ENCODE peak calls at places on chromosomes 1 and 21, in four cellular contexts. P, W, C and T are unnamed samples. For H3K4me1, the result is how much of the 10 kb centered on the place peaks cover.

GRCh38 chr1:94755675-94756074 is 64.5 kb upstream of the SLC44A3 start:
- DNase-seq in C (peak), W (peak), P (no peak), T (no peak)

GRCh38 chr1:216700779-216701178 is 22.4 kb downstream of the ESRRG start:
- DNase-seq in C (no peak), W (no peak), P (no peak), T (no peak)

GRCh38 chr1:22262583-22262982 is 119.7 kb upstream of the WNT4 start:
- DNase-seq in C (no peak), W (no peak), P (no peak), T (no peak)

GRCh38 chr1:16120411-16120810 is 35.5 kb downstream of the EPHA2 start:
- DNase-seq in P (no peak), W (no peak), C (no peak), T (no peak)

GRCh38 chr1:90413519-90413918 is 303.6 kb downstream of the BARHL2 start:
- DNase-seq in P (no peak), W (no peak), C (no peak), T (no peak)

GRCh38 chr21:42614811-42615342 is 38.5 kb upstream of the PDE9A start:
- DNase-seq in P (peak), C (no peak), W (no peak), T (peak)

GRCh38 chr1:55277377-55278130 is 62.4 kb upstream of the USP24 start:
- DNase-seq in P (peak), W (peak), C (peak), T (peak)

GRCh38 chr1:87279966-87280535 is 48.6 kb upstream of the LMO4 start:
- DNase-seq in P (no peak), W (no peak), C (peak), T (no peak)

GRCh38 chr1:52598729-52599128 is 3.4 kb upstream of the GPX7 start:
- DNase-seq in P (no peak), W (no peak), C (no peak), T (no peak)

GRCh38 chr1:119531606-119532323 is 24.8 kb downstream of the HSD3B1 start:
- DNase-seq in C (peak), P (no peak), W (no peak), T (no peak)

GRCh38 chr1:186155594-186155993 is 219.5 kb downstream of the TPR start:
- DNase-seq in W (peak), P (peak), C (peak), T (peak)

GRCh38 chr1:149937779-149938178 is 1.1 kb upstream of the MTMR11 start:
- DNase-seq in P (no peak), C (peak), W (no peak), T (no peak)

GRCh38 chr1:209900734-209901133 is 37.3 kb upstream of the SYT14 start:
- DNase-seq in P (no peak), W (no peak), C (no peak), T (no peak)

GRCh38 chr1:22223176-22223575 is 80.3 kb upstream of the WNT4 start:
- DNase-seq in C (no peak), W (no peak), P (no peak), T (peak)

GRCh38 chr1:218480137-218480536 is 135.0 kb downstream of the TGFB2 start:
- DNase-seq in P (no peak), C (peak), W (no peak), T (no peak)

GRCh38 chr1:47175227-47175934 is 14.5 kb downstream of the PDZK1IP1 start:
- DNase-seq in C (peak), P (peak), W (peak), T (peak)

GRCh38 chr1:215992620-215993019 is 425.5 kb downstream of the KCTD3 start:
- DNase-seq in C (peak), W (peak), P (peak), T (no peak)

GRCh38 chr1:230545181-230545580 is 97.1 kb upstream of the COG2 start:
- DNase-seq in W (no peak), P (no peak), C (no peak), T (no peak)

GRCh38 chr1:26991310-26992116 is 2.0 kb upstream of the TRNP1 start:
- DNase-seq in P (peak), C (peak), W (no peak), T (no peak)

GRCh38 chr1:27161594-27161993 is 6.7 kb upstream of the SLC9A1 start:
- DNase-seq in W (no peak), C (no peak), P (no peak), T (no peak)

GRCh38 chr1:117318011-117318410 is 49.2 kb upstream of the MAN1A2 start:
- DNase-seq in W (no peak), C (no peak), P (no peak), T (no peak)

GRCh38 chr1:67434491-67434890 is 4.3 kb upstream of the SERBP1 start:
- DNase-seq in C (peak), W (no peak), P (no peak), T (no peak)

GRCh38 chr1:228376651-228377631 is 29.7 kb downstream of the TRIM11 start:
- DNase-seq in W (no peak), P (no peak), C (no peak), T (no peak)

GRCh38 chr1:212355230-212355969 is 59.3 kb downstream of the PACC1 start:
- DNase-seq in C (peak), W (no peak), P (no peak), T (no peak)

DNA sequence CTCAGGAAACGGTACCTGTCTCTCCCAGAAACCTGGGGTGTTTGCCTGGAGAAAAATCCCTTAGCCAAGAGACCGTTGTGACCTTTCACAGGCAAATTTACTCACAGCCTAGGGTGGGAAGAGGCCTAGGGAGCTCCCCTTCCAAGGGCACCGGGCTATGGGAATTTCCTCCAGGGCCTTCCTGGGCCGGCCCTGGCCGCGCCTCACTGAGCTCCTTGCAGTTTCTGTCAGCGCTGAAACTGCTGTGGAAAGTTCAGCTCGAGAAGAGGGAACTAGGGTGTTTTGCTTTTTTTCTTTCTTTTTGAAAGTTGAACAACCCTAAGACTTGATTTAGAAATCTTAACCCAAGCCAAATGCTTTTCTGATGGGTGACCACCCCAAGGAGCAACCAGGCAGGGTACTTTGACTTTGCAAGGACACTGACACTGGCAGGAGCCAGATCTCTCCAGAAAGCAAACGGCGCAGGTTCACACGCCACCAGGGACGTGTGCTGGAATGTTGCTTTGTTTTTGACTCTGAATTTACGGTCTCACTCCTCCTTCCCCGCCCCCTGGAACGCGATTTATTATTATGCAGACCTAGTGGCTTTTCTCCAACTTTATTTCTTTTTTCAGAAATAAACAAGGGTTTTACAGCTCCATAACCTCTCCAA is 229.6 kb upstream of the JUN start:
- DNase-seq in P (no peak), W (peak), C (peak), T (no peak)
- H3K4me3 ChIP-seq in P (no peak), W (no peak), C (peak), T (no peak)

GRCh38 chr1:182616130-182617074 is 12.2 kb upstream of the RGS16 start:
- DNase-seq in W (peak), P (no peak), C (peak), T (no peak)
- H3K4me1 ChIP-seq in W (under half), P (under half), C (under half), T (under half)

DNA sequence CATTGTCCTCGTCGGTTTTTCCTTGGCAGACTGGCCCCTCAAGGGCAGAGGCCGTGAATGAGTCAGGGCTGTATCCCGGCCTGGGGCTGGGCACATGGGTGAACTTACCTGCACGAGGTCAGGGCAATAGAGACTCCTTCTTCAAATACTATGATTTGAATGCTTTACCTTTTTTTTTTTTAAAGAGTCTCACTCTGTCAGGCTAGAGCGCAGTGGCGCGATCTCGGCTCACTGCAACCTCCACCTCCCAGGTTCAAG is 5.0 kb downstream of the LAPTM5 start:
- DNase-seq in C (no peak), P (no peak), W (no peak), T (no peak)
- H3K4me3 ChIP-seq in C (no peak), P (no peak), W (no peak), T (no peak)

GRCh38 chr1:91568261-91568660 is 67.6 kb downstream of the CDC7 start:
- DNase-seq in P (no peak), C (no peak), W (no peak), T (no peak)

GRCh38 chr1:91567583-91567982 is 66.9 kb downstream of the CDC7 start:
- DNase-seq in W (no peak), C (no peak), P (no peak), T (no peak)

GRCh38 chr1:91569411-91570104 is 68.9 kb downstream of the CDC7 start:
- DNase-seq in W (peak), P (peak), C (peak), T (no peak)

GRCh38 chr1:91572044-91572443 is 71.4 kb downstream of the CDC7 start:
- DNase-seq in P (no peak), C (no peak), W (no peak), T (no peak)

DNA sequence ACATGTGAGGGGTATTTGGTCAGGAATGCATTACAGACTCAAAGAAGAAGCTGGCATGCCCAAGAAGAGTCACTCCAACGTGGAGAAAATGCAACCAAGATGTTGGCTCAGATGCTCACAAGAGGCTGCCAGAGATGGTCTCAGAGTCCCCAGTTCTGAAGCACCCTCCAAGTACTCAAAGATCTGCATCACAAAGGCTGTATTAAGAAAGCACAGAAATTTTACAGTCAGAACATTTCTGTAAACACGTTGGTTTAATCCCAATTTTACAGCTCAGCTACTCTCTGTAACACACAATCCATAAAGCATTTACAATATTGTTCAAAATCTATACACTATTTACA is 69.4 kb downstream of the CDC7 start:
- DNase-seq in C (no peak), P (no peak), W (no peak), T (no peak)
- H3K4me1 ChIP-seq in C (under half), P (under half), W (under half), T (under half)

GRCh38 chr1:19477284-19478240 is 7.8 kb downstream of the CAPZB start:
- DNase-seq in C (no peak), W (no peak), P (no peak), T (no peak)
- H3K4me3 ChIP-seq in C (no peak), W (no peak), P (no peak), T (no peak)

GRCh38 chr1:155128755-155129473 is 1.2 kb downstream of the EFNA1 start:
- DNase-seq in P (no peak), C (no peak), W (no peak), T (peak)
- H3K4me1 ChIP-seq in P (half or more), C (under half), W (under half), T (under half)

GRCh38 chr1:25796807-25797458 is 3.1 kb upstream of the SELENON start:
- DNase-seq in C (peak), P (peak), W (peak), T (peak)

GRCh38 chr1:25793585-25794170 is 6.3 kb upstream of the SELENON start:
- DNase-seq in C (peak), P (no peak), W (no peak), T (no peak)

GRCh38 chr1:25795955-25796806 is 3.8 kb upstream of the SELENON start:
- DNase-seq in W (no peak), C (no peak), P (no peak), T (no peak)

GRCh38 chr1:25794325-25794724 is 5.7 kb upstream of the SELENON start:
- DNase-seq in W (no peak), P (no peak), C (no peak), T (no peak)

GRCh38 chr1:25795227-25795626 is 4.8 kb upstream of the SELENON start:
- DNase-seq in C (peak), P (no peak), W (no peak), T (peak)
- H3K4me3 ChIP-seq in C (no peak), P (no peak), W (no peak), T (no peak)

DNA sequence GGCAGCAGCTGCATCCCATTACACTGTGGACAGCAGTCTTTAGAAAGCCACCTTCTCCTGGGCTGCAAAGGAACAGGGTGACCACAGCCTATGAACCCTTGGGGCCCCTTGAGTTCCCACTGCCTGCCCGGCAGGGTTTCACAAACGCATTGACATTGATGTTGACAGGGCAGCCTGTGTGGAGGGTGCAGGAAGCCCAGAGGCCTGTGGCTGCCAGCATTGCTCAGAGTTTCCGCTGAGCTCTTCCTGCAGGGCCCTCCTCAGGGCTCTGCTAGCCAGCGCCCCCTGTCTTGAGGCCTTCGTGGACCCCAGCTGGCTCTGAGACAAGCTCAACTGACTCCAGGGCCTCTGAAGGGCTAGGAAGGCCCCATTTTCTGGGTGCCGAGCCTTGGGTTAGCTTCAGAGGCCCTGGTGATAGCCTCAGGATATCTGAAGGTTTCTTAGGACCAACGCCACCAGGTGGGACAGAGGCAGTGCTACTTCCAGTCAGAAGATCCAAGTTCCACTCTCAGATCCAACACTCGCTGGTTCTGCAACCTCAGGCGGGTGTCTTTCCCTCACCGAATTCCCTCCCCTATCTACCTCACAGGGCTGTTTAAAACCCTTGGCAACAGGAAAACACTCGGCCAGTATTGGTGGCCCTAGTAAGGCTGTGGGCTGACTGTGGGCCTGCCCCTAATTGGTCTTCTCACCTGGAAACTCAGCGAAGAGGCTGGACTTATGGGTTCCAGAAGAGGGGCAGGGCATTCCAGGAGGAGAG is 27.2 kb upstream of the EPS8L3 start:
- DNase-seq in P (no peak), W (peak), C (peak), T (no peak)
- H3K4me1 ChIP-seq in P (half or more), W (half or more), C (half or more), T (under half)

DNA sequence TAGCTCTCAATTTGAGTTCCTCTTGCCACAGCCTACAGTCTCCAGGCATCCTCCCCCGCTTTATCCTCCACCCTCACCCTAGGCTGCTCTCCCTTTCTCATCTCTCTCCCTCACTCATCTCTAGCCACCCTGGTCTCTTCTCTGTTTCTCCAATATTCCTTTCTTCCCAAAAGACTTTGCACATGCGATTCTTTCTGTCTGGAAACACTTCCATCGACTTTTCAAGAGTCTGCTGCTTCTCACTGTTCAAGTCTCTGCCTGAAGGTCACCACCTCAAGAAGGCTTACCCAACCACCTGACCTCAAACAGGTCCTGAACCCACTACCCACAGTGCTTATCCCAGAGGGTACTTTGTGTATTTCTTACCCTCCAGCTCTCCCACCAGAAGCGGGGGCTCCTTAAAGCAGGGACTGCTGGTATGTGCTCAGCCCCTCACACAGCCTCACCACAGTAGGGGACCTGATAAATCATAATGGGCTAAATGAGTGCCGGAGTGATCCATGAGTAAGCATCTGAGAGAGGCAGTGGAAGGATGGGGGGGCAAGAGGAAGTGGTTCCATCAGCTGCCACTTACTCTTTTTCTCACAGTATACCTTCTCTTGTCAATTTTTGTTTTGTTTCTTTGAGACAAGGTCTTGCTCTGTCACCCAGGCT is 14.3 kb upstream of the KRTAP19-8 start:
- DNase-seq in P (no peak), C (no peak), W (no peak), T (no peak)
- H3K4me3 ChIP-seq in P (no peak), C (no peak), W (no peak), T (no peak)